ENCODE peak calls at places on chromosome 2, in six cellular contexts. One of them, this sample, is unnamed.

GRCh38 chr2:205746408-205746785 is 64.1 kb downstream of the NRP2 start:
- DNase-seq in HepG2: no peak
- DNase-seq in K562: no peak
- DNase-seq in H1: no peak
- DNase-seq in GM12891: no peak
- DNase-seq in GM12878: no peak
- DNase-seq in this sample: no peak

GRCh38 chr2:29855924-29856639 is 65.3 kb downstream of the ALK start:
- DNase-seq in GM12891: no peak
- DNase-seq in GM12878: no peak
- DNase-seq in HepG2: no peak
- DNase-seq in K562: no peak
- DNase-seq in H1: no peak
- DNase-seq in this sample: no peak

GRCh38 chr2:30733829-30734520 is 73.3 kb downstream of the CAPN13 start:
- DNase-seq in GM12891: no peak
- DNase-seq in H1: no peak
- DNase-seq in K562: no peak
- DNase-seq in GM12878: no peak
- DNase-seq in HepG2: no peak
- DNase-seq in this sample: no peak

GRCh38 chr2:8581048-8581561 is 100.8 kb upstream of the ID2 start:
- DNase-seq in H1: no peak
- DNase-seq in K562: no peak
- DNase-seq in HepG2: no peak
- DNase-seq in GM12891: no peak
- DNase-seq in GM12878: no peak
- DNase-seq in this sample: no peak

GRCh38 chr2:62803961-62804360 is 98.4 kb downstream of the EHBP1 start:
- DNase-seq in H1: no peak
- DNase-seq in GM12878: no peak
- DNase-seq in K562: no peak
- DNase-seq in GM12891: no peak
- DNase-seq in HepG2: no peak
- DNase-seq in this sample: no peak

GRCh38 chr2:3754795-3755194 is 51.4 kb downstream of the DCDC2C start:
- DNase-seq in H1: no peak
- DNase-seq in HepG2: no peak
- DNase-seq in GM12891: no peak
- DNase-seq in K562: no peak
- DNase-seq in GM12878: no peak
- DNase-seq in this sample: no peak

GRCh38 chr2:47638430-47638829 is 144.5 kb upstream of the MSH6 start:
- DNase-seq in HepG2: no peak
- DNase-seq in K562: no peak
- DNase-seq in GM12891: no peak
- DNase-seq in H1: no peak
- DNase-seq in GM12878: no peak
- DNase-seq in this sample: no peak

GRCh38 chr2:26500406-26500805 is 22.5 kb upstream of the OTOF start:
- DNase-seq in K562: no peak
- DNase-seq in GM12891: no peak
- DNase-seq in GM12878: no peak
- DNase-seq in H1: no peak
- DNase-seq in HepG2: no peak
- DNase-seq in this sample: no peak

GRCh38 chr2:112493858-112494648 is 12.1 kb downstream of the TTL start:
- DNase-seq in GM12878: no peak
- DNase-seq in HepG2: peak; percentile 29
- DNase-seq in GM12891: no peak
- DNase-seq in H1: no peak
- DNase-seq in K562: peak; percentile 37
- DNase-seq in this sample: no peak

GRCh38 chr2:40642261-40642660 is 190.4 kb upstream of the SLC8A1 start:
- DNase-seq in HepG2: no peak
- DNase-seq in GM12878: no peak
- DNase-seq in H1: no peak
- DNase-seq in K562: no peak
- DNase-seq in GM12891: no peak
- DNase-seq in this sample: no peak

GRCh38 chr2:196563876-196564275 is 75.6 kb upstream of the CCDC150 start:
- DNase-seq in GM12878: no peak
- DNase-seq in HepG2: no peak
- DNase-seq in K562: no peak
- DNase-seq in H1: no peak
- DNase-seq in GM12891: no peak
- DNase-seq in this sample: no peak

GRCh38 chr2:58057890-58058590 is 11.4 kb downstream of the VRK2 start:
- DNase-seq in HepG2: no peak
- DNase-seq in GM12891: no peak
- DNase-seq in H1: no peak
- DNase-seq in GM12878: no peak
- DNase-seq in K562: no peak
- DNase-seq in this sample: no peak

GRCh38 chr2:183248866-183249567 is 124.8 kb downstream of the NUP35 start:
- DNase-seq in GM12891: no peak
- DNase-seq in K562: peak; percentile 33
- DNase-seq in GM12878: no peak
- DNase-seq in HepG2: peak; percentile 15
- DNase-seq in H1: no peak
- DNase-seq in this sample: no peak

GRCh38 chr2:104856086-104856972 is 2.4 kb downstream of the POU3F3 start:
- DNase-seq in K562: no peak
- DNase-seq in GM12891: no peak
- DNase-seq in HepG2: no peak
- DNase-seq in GM12878: no peak
- DNase-seq in H1: peak; percentile 76
- DNase-seq in this sample: no peak

GRCh38 chr2:197786010-197786877 is 1.1 kb upstream of the BOLL start:
- DNase-seq in HepG2: no peak
- DNase-seq in GM12891: peak; percentile 60
- DNase-seq in GM12878: no peak
- DNase-seq in H1: peak; percentile 92
- DNase-seq in K562: no peak
- DNase-seq in this sample: peak; percentile 32

GRCh38 chr2:197191177-197191947 is 119.2 kb downstream of the ANKRD44 start:
- DNase-seq in GM12891: no peak
- DNase-seq in GM12878: no peak
- DNase-seq in H1: no peak
- DNase-seq in K562: peak; percentile 26
- DNase-seq in HepG2: peak; percentile 40
- DNase-seq in this sample: no peak

GRCh38 chr2:21043744-21044532 is at the start of gene APOB:
- DNase-seq in K562: no peak
- DNase-seq in GM12878: no peak
- DNase-seq in GM12891: no peak
- DNase-seq in HepG2: peak; percentile 97
- DNase-seq in H1: no peak
- DNase-seq in this sample: no peak

GRCh38 chr2:134611316-134611715 is 107.5 kb downstream of the TMEM163 start:
- DNase-seq in HepG2: no peak
- DNase-seq in GM12891: no peak
- DNase-seq in K562: no peak
- DNase-seq in H1: no peak
- DNase-seq in GM12878: no peak
- DNase-seq in this sample: no peak

GRCh38 chr2:52467189-52467588 is 1300.4 kb upstream of the CHAC2 start:
- DNase-seq in GM12878: no peak
- DNase-seq in GM12891: no peak
- DNase-seq in K562: no peak
- DNase-seq in H1: no peak
- DNase-seq in HepG2: no peak
- DNase-seq in this sample: no peak

GRCh38 chr2:135997380-135997779 is 12.0 kb upstream of the DARS1 start:
- DNase-seq in K562: no peak
- DNase-seq in GM12891: no peak
- DNase-seq in HepG2: peak; percentile 53
- DNase-seq in GM12878: no peak
- DNase-seq in H1: peak; percentile 87
- DNase-seq in this sample: no peak

GRCh38 chr2:135999899-136000298 is 14.5 kb upstream of the DARS1 start:
- DNase-seq in H1: no peak
- DNase-seq in GM12891: no peak
- DNase-seq in GM12878: no peak
- DNase-seq in K562: no peak
- DNase-seq in HepG2: no peak
- DNase-seq in this sample: no peak

GRCh38 chr2:136001147-136001546 is 15.7 kb upstream of the DARS1 start:
- DNase-seq in K562: no peak
- DNase-seq in HepG2: no peak
- DNase-seq in H1: no peak
- DNase-seq in GM12891: no peak
- DNase-seq in GM12878: no peak
- DNase-seq in this sample: no peak

GRCh38 chr2:136000502-136000901 is 15.1 kb upstream of the DARS1 start:
- DNase-seq in H1: no peak
- DNase-seq in K562: no peak
- DNase-seq in GM12878: no peak
- DNase-seq in GM12891: no peak
- DNase-seq in HepG2: no peak
- DNase-seq in this sample: no peak

DNA sequence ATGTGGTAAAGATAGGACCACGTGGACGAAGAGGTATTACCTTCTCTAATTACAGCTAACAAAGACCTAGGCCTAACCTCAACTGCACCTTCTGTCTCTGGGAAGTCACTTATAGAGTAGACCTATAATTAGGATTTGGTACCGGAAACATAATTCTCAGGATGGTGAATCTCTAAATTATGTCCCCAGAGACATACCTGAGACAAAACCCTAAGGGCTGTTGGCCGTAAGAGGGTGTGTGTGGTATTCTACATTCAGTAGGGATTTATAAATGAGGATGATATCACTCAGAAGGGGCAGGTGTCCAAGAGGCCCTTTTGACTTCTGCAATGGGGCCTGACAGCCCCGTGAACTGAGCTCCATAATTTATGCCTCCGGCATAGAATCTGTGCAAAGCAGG is 13.4 kb upstream of the DARS1 start:
- DNase-seq in HepG2: no peak
- DNase-seq in GM12878: no peak
- DNase-seq in K562: no peak
- DNase-seq in H1: no peak
- DNase-seq in GM12891: no peak
- DNase-seq in this sample: no peak
- TF ChIP-seq TAF1 in HepG2: no peak
- TF ChIP-seq TAF1 in GM12878: no peak
- TF ChIP-seq TAF1 in K562: no peak
- TF ChIP-seq TAF1 in H1: no peak
- TF ChIP-seq TAF1 in GM12891: no peak
- TF ChIP-seq TAF1 in this sample: no peak

GRCh38 chr2:212912445-212913103 is 238.8 kb downstream of the IKZF2 start:
- DNase-seq in GM12878: no peak
- DNase-seq in GM12891: no peak
- DNase-seq in H1: no peak
- DNase-seq in HepG2: peak; percentile 18
- DNase-seq in K562: no peak
- DNase-seq in this sample: no peak

GRCh38 chr2:212908682-212909435 is 242.6 kb downstream of the IKZF2 start:
- DNase-seq in GM12891: no peak
- DNase-seq in GM12878: no peak
- DNase-seq in K562: no peak
- DNase-seq in HepG2: no peak
- DNase-seq in H1: no peak
- DNase-seq in this sample: no peak

GRCh38 chr2:212908031-212908430 is 243.4 kb downstream of the IKZF2 start:
- DNase-seq in GM12891: no peak
- DNase-seq in HepG2: no peak
- DNase-seq in K562: no peak
- DNase-seq in GM12878: no peak
- DNase-seq in H1: no peak
- DNase-seq in this sample: no peak

GRCh38 chr2:212913902-212914301 is 237.5 kb downstream of the IKZF2 start:
- DNase-seq in GM12891: no peak
- DNase-seq in GM12878: no peak
- DNase-seq in K562: no peak
- DNase-seq in HepG2: no peak
- DNase-seq in H1: no peak
- DNase-seq in this sample: no peak

DNA sequence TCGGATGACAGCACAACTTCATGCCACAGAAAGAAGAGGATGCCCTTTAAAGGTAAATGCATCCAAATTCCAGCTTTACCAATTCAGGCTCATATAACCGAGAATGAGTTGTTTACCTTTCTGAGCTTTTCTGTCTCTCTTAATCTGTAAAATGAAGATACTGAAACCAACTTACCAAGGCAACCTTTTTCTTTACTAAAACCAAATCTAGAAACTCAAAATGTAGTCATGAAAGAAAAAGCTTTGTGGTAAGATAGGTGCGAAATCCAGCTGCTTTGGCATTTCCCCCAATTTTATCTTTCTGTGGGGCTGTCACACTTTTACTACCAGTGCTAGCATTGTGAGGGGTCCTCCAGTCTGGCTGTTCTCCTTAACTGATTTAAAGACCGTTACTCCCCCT is 240.4 kb downstream of the IKZF2 start:
- DNase-seq in GM12878: no peak
- DNase-seq in HepG2: no peak
- DNase-seq in K562: no peak
- DNase-seq in GM12891: no peak
- DNase-seq in H1: no peak
- DNase-seq in this sample: no peak
- TF ChIP-seq POLR2A in GM12878: no peak
- TF ChIP-seq POLR2A in HepG2: no peak
- TF ChIP-seq POLR2A in K562: no peak
- TF ChIP-seq POLR2A in GM12891: no peak
- TF ChIP-seq POLR2A in H1: no peak
- TF ChIP-seq POLR2A in this sample: no peak

GRCh38 chr2:7356909-7357584 is 439.8 kb downstream of the RNF144A start:
- DNase-seq in GM12878: no peak
- DNase-seq in K562: no peak
- DNase-seq in HepG2: peak; percentile 83
- DNase-seq in H1: no peak
- DNase-seq in GM12891: no peak
- DNase-seq in this sample: no peak
- TF ChIP-seq TAF1 in GM12878: no peak
- TF ChIP-seq TAF1 in K562: no peak
- TF ChIP-seq TAF1 in HepG2: no peak
- TF ChIP-seq TAF1 in H1: no peak
- TF ChIP-seq TAF1 in GM12891: no peak
- TF ChIP-seq TAF1 in this sample: no peak

GRCh38 chr2:241560883-241561474 is 2.4 kb downstream of the BOK start:
- DNase-seq in K562: no peak
- DNase-seq in H1: no peak
- DNase-seq in HepG2: no peak
- DNase-seq in GM12878: no peak
- DNase-seq in GM12891: no peak
- DNase-seq in this sample: peak; percentile 22

GRCh38 chr2:241556734-241557133 is 1.8 kb upstream of the BOK start:
- DNase-seq in GM12878: no peak
- DNase-seq in K562: no peak
- DNase-seq in GM12891: no peak
- DNase-seq in HepG2: no peak
- DNase-seq in H1: no peak
- DNase-seq in this sample: no peak

GRCh38 chr2:241560181-241560882 is 1.8 kb downstream of the BOK start:
- DNase-seq in GM12878: no peak
- DNase-seq in K562: no peak
- DNase-seq in HepG2: no peak
- DNase-seq in H1: no peak
- DNase-seq in GM12891: no peak
- DNase-seq in this sample: no peak

GRCh38 chr2:241559489-241560180 is 1.1 kb downstream of the BOK start:
- DNase-seq in GM12891: no peak
- DNase-seq in K562: peak; percentile 42
- DNase-seq in HepG2: peak; percentile 61
- DNase-seq in H1: peak; percentile 75
- DNase-seq in GM12878: no peak
- DNase-seq in this sample: peak; percentile 42

GRCh38 chr2:241558532-241559488 is at the start of gene BOK:
- DNase-seq in GM12878: no peak
- DNase-seq in H1: peak; percentile 88
- DNase-seq in GM12891: no peak
- DNase-seq in K562: peak; percentile 80
- DNase-seq in HepG2: peak; percentile 73
- DNase-seq in this sample: peak; percentile 30
- TF ChIP-seq POLR2A in GM12878: no peak
- TF ChIP-seq POLR2A in H1: no peak
- TF ChIP-seq POLR2A in GM12891: no peak
- TF ChIP-seq POLR2A in K562: no peak
- TF ChIP-seq POLR2A in HepG2: no peak
- TF ChIP-seq POLR2A in this sample: no peak

This sample was measured in GM12892.